ENCODE peak calls at places on chromosomes 7 and 10, in seven cellular contexts. Q is iPS-NIHi11; P is KBM-7; J is H7; U is activated CD8-positive, alpha-beta T cell treated with anti-CD3 and anti-CD28 coated beads, Interleukin-2, amount 10 ng/mL, durations not matched to agents 7 days and 5 days; R is NCI-H82; X is left ventricle myocardium superior. K is an unnamed sample.

GRCh38 chr10:122362621-122363020 is 11.9 kb upstream of the PLEKHA1 start:
- DNase-seq in R (no peak), P (no peak), U (peak; percentile 31), Q (no peak), X (no peak), J (no peak), K (peak; percentile 59)

GRCh38 chr7:139889186-139889871 is 60.3 kb downstream of the TBXAS1 start:
- DNase-seq in Q (no peak), J (no peak), U (peak; percentile 13), X (no peak), P (no peak), R (no peak), K (peak; percentile 76)

GRCh38 chr10:3887885-3888476 is 103.0 kb upstream of the KLF6 start:
- DNase-seq in P (peak; percentile 13), U (peak; percentile 34), Q (peak; percentile 47), J (peak; percentile 66), X (no peak), R (no peak), K (peak; percentile 97)

GRCh38 chr7:110557-111232 is 81.7 kb upstream of the FAM20C start:
- DNase-seq in R (no peak), J (no peak), Q (no peak), P (no peak), U (no peak), X (no peak), K (no peak)

GRCh38 chr10:32489158-32489557 is 43.2 kb downstream of the CCDC7 start:
- DNase-seq in P (no peak), U (no peak), Q (no peak), X (no peak), J (no peak), R (no peak), K (no peak)

GRCh38 chr10:4382811-4383210 is 443.2 kb upstream of the AKR1E2 start:
- DNase-seq in X (no peak), J (no peak), P (no peak), R (no peak), Q (no peak), U (no peak), K (no peak)

GRCh38 chr7:122766593-122766992 is 63.9 kb upstream of the RNF148 start:
- DNase-seq in Q (no peak), R (no peak), U (no peak), J (no peak), X (no peak), P (no peak), K (no peak)

GRCh38 chr7:140062118-140062527 is 628 bp downstream of the PARP12 start:
- DNase-seq in J (peak; percentile 70), Q (no peak), R (no peak), P (peak; percentile 17), X (peak; percentile 45), U (peak; percentile 60), K (peak; percentile 38)

GRCh38 chr7:83072576-83073517 is 89.8 kb downstream of the PCLO start:
- DNase-seq in R (no peak), U (no peak), P (no peak), Q (no peak), J (no peak), X (no peak), K (peak; percentile 2)

GRCh38 chr10:73106301-73106700 is 4.0 kb upstream of the NUDT13 start:
- DNase-seq in J (no peak), X (no peak), Q (no peak), R (no peak), P (no peak), U (no peak), K (no peak)

GRCh38 chr7:82729172-82730030 is 285.8 kb upstream of the CACNA2D1 start:
- DNase-seq in X (no peak), R (peak; percentile 67), U (peak; percentile 24), Q (peak; percentile 33), J (peak; percentile 38), P (peak; percentile 57), K (peak; percentile 71)

GRCh38 chr7:55130554-55131198 is 111.9 kb downstream of the EGFR start:
- DNase-seq in P (no peak), J (no peak), U (no peak), R (no peak), X (peak; percentile 74), Q (no peak), K (peak; percentile 77)

GRCh38 chr10:124619195-124619594 is 125.0 kb downstream of the FAM53B start:
- DNase-seq in J (no peak), Q (no peak), P (peak; percentile 75), X (no peak), R (no peak), U (no peak), K (no peak)

GRCh38 chr10:54402576-54402975 is 398.5 kb downstream of the PCDH15 start:
- DNase-seq in X (no peak), U (no peak), Q (peak; percentile 6), J (no peak), R (peak; percentile 53), P (peak; percentile 8), K (peak; percentile 10)

GRCh38 chr7:155009570-155010157 is 6.7 kb upstream of the PAXIP1 start:
- DNase-seq in P (peak; percentile 37), U (peak; percentile 53), X (no peak), R (peak; percentile 42), Q (peak; percentile 19), J (peak; percentile 35), K (no peak)

GRCh38 chr10:52525761-52526160 is 211.7 kb downstream of the DKK1 start:
- DNase-seq in X (no peak), J (no peak), Q (no peak), R (no peak), U (no peak), P (no peak), K (peak; percentile 86)

GRCh38 chr7:28771901-28772622 is 186.1 kb downstream of the TRIL start:
- DNase-seq in Q (no peak), J (no peak), U (no peak), X (no peak), P (no peak), R (no peak), K (no peak)

GRCh38 chr10:83764681-83765080 is 374.6 kb upstream of the GHITM start:
- DNase-seq in X (no peak), J (no peak), U (no peak), R (no peak), Q (no peak), P (no peak), K (no peak)

GRCh38 chr7:80481196-80481884 is 30.5 kb downstream of the GNAT3 start:
- DNase-seq in J (no peak), Q (peak; percentile 9), R (no peak), P (no peak), X (no peak), U (no peak), K (peak; percentile 13)

GRCh38 chr10:99917963-99918825 is 91.6 kb downstream of the DNMBP start:
- DNase-seq in U (no peak), R (peak; percentile 44), Q (peak; percentile 74), P (no peak), X (peak; percentile 41), J (peak; percentile 68), K (peak; percentile 81)

GRCh38 chr7:135147899-135148721 is at the start of gene TMEM140:
- DNase-seq in X (peak; percentile 42), U (peak; percentile 77), Q (no peak), J (no peak), P (peak; percentile 52), R (no peak), K (peak; percentile 70)

GRCh38 chr10:1214882-1215540 is 158.8 kb downstream of the WDR37 start:
- DNase-seq in X (no peak), U (no peak), R (no peak), Q (no peak), P (no peak), J (peak; percentile 23), K (no peak)

GRCh38 chr7:2438775-2439174 is 35.4 kb downstream of the CHST12 start:
- DNase-seq in X (no peak), Q (peak; percentile 31), P (no peak), U (no peak), J (peak; percentile 64), R (no peak), K (no peak)

GRCh38 chr7:68724965-68725364 is 873.3 kb upstream of the AUTS2 start:
- DNase-seq in R (no peak), P (no peak), U (no peak), X (no peak), J (no peak), Q (no peak), K (no peak)

GRCh38 chr7:116408166-116408565 is 91.4 kb upstream of the CAV2 start:
- DNase-seq in J (no peak), U (no peak), R (no peak), P (no peak), X (no peak), Q (no peak), K (no peak)

GRCh38 chr7:30973292-30973691 is 9.5 kb downstream of the GHRHR start:
- DNase-seq in R (no peak), U (peak; percentile 7), J (no peak), P (no peak), Q (no peak), X (no peak), K (no peak)

K was measured in GM23248.